ENCODE peak calls at places on chromosomes 3 and 15, in six cellular contexts. One of them, this sample, is unnamed.

GRCh38 chr3:16071246-16071645 is 103.2 kb upstream of the GALNT15 start:
- DNase-seq in GM23248: no peak
- DNase-seq in testis: no peak
- DNase-seq in caudate nucleus: no peak
- DNase-seq in stomach: no peak
- DNase-seq in ovary: no peak
- DNase-seq in this sample: no peak

GRCh38 chr3:159604151-159604581 is 384.5 kb upstream of the IL12A start:
- DNase-seq in stomach: no peak
- DNase-seq in ovary: no peak
- DNase-seq in GM23248: peak; percentile 71
- DNase-seq in caudate nucleus: no peak
- DNase-seq in testis: no peak
- DNase-seq in this sample: no peak

GRCh38 chr15:32715276-32715675 is 2.5 kb upstream of the GREM1 start:
- DNase-seq in testis: no peak
- DNase-seq in caudate nucleus: no peak
- DNase-seq in ovary: no peak
- DNase-seq in GM23248: peak; percentile 67
- DNase-seq in stomach: no peak
- DNase-seq in this sample: peak; percentile 82

GRCh38 chr3:81490541-81491288 is 270.7 kb downstream of the GBE1 start:
- DNase-seq in testis: peak; percentile 98
- DNase-seq in GM23248: peak; percentile 92
- DNase-seq in stomach: peak; percentile 80
- DNase-seq in caudate nucleus: peak; percentile 40
- DNase-seq in ovary: peak; percentile 73
- DNase-seq in this sample: peak; percentile 72

GRCh38 chr3:27467545-27467944 is 16.6 kb downstream of the SLC4A7 start:
- DNase-seq in GM23248: peak; percentile 74
- DNase-seq in caudate nucleus: no peak
- DNase-seq in testis: no peak
- DNase-seq in ovary: no peak
- DNase-seq in stomach: no peak
- DNase-seq in this sample: no peak

GRCh38 chr15:75791337-75791713 is 51.9 kb upstream of the UBE2Q2 start:
- DNase-seq in testis: no peak
- DNase-seq in ovary: no peak
- DNase-seq in stomach: no peak
- DNase-seq in caudate nucleus: no peak
- DNase-seq in GM23248: no peak
- DNase-seq in this sample: no peak

GRCh38 chr3:147864754-147865354 is 455.7 kb downstream of the ZIC1 start:
- DNase-seq in testis: no peak
- DNase-seq in caudate nucleus: no peak
- DNase-seq in ovary: no peak
- DNase-seq in GM23248: no peak
- DNase-seq in stomach: no peak
- DNase-seq in this sample: no peak

GRCh38 chr15:86296762-86297161 is 217.1 kb downstream of the AGBL1 start:
- DNase-seq in caudate nucleus: no peak
- DNase-seq in stomach: no peak
- DNase-seq in GM23248: no peak
- DNase-seq in testis: no peak
- DNase-seq in ovary: no peak
- DNase-seq in this sample: no peak

GRCh38 chr15:92184142-92184541 is 209.5 kb upstream of the ST8SIA2 start:
- DNase-seq in stomach: no peak
- DNase-seq in caudate nucleus: no peak
- DNase-seq in testis: no peak
- DNase-seq in ovary: no peak
- DNase-seq in GM23248: no peak
- DNase-seq in this sample: no peak
- H3K27ac ChIP-seq in stomach: no peak overlapping the region
- H3K27ac ChIP-seq in caudate nucleus: no peak overlapping the region
- H3K27ac ChIP-seq in testis: no peak overlapping the region
- H3K27ac ChIP-seq in ovary: no peak overlapping the region
- H3K27ac ChIP-seq in GM23248: no peak overlapping the region
- H3K27ac ChIP-seq in this sample: no peak overlapping the region

DNA sequence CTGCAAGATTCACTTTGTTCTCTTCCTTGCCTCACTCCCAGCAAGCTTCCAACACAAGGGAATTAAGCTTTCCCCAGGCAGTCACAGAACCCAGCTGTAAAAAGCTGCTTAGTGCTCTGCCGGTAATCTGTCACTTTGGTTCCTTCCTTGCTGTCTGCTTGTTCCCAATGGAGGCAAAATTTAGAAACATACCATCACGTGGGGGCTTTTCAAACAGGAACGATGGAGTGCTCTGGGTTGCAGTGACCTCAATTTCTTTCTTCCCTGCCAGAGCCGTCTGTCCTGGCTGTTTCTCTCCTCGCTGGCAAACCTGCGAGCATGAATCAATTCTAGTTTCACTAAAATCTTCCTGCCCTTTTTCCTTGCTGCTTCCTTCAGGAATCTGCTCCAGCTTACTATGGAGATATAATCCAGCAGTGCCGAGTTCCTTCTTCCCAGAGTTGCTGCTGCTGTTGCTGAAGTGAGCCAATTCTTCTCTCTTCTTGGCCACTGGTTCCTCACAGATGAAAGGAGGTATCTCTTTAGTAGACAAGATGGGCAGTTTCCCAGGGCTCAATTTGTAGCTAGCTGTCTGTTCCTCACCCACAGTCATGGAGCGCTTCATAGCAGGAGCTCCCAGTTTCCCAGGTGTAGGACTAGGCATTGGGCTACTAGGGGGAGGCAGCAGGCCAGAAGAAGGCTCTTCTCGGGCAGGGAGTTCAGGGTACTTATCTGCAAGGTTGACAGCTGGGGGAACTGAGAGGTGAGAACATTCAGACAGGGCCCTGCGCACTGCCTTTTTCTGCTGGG is 88.1 kb downstream of the DHX30 start:
- DNase-seq in ovary: peak; percentile 55
- DNase-seq in stomach: no peak
- DNase-seq in caudate nucleus: peak; percentile 26
- DNase-seq in testis: peak; percentile 54
- DNase-seq in GM23248: no peak
- DNase-seq in this sample: no peak
- H3K27ac ChIP-seq in ovary: no peak overlapping the region
- H3K27ac ChIP-seq in stomach: peak overlapping the region; percentile 50
- H3K27ac ChIP-seq in caudate nucleus: peak overlapping the region; percentile 93
- H3K27ac ChIP-seq in testis: peak overlapping the region; percentile 24
- H3K27ac ChIP-seq in GM23248: no peak overlapping the region
- H3K27ac ChIP-seq in this sample: no peak overlapping the region

GRCh38 chr3:174441588-174442316 is 417.4 kb upstream of the NAALADL2 start:
- DNase-seq in testis: no peak
- DNase-seq in ovary: no peak
- DNase-seq in caudate nucleus: no peak
- DNase-seq in GM23248: peak; percentile 57
- DNase-seq in stomach: no peak
- DNase-seq in this sample: peak; percentile 57
- H3K27ac ChIP-seq in testis: peak overlapping the region; percentile 97
- H3K27ac ChIP-seq in ovary: peak overlapping the region; percentile 99
- H3K27ac ChIP-seq in caudate nucleus: peak overlapping the region; percentile 83
- H3K27ac ChIP-seq in GM23248: peak overlapping the region; percentile 100
- H3K27ac ChIP-seq in stomach: peak overlapping the region; percentile 98
- H3K27ac ChIP-seq in this sample: peak overlapping the region; percentile 99

DNA sequence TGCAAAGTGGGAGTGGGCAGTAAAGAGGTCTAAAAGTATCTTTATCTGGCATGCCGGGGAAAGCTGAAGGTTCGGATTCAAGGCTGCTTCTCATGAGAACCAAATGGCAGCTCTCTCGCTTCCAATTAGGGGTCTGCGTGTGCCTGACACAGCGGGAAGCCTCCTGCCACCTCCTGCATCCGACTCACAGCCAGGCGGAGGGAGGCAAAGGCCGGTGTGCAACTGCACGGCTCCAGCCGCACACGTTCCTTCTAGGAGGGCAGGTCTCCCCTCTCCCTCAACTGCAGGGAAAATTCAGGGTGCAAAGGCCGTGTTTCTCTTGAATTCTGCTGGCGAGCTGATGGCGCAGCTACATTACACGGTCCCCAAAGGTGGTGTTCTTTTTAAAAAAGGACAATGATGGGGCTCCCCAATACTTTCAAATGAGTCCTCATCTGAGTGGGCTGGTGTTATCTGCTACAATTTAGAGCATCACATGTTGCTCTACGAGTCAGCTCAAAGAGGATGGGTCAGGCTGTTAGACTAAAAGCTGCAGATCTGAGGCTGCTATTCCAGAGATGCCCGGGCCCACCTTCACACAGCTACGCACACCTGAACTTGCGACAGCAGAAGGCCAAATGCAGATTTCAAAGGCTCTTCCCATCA is 226.6 kb downstream of the ADAMTS17 start:
- DNase-seq in ovary: no peak
- DNase-seq in GM23248: no peak
- DNase-seq in testis: no peak
- DNase-seq in caudate nucleus: no peak
- DNase-seq in stomach: no peak
- DNase-seq in this sample: no peak
- H3K27ac ChIP-seq in ovary: peak overlapping the region; percentile 68
- H3K27ac ChIP-seq in GM23248: no peak overlapping the region
- H3K27ac ChIP-seq in testis: peak overlapping the region; percentile 70
- H3K27ac ChIP-seq in caudate nucleus: peak overlapping the region; percentile 89
- H3K27ac ChIP-seq in stomach: peak overlapping the region; percentile 69
- H3K27ac ChIP-seq in this sample: no peak overlapping the region

DNA sequence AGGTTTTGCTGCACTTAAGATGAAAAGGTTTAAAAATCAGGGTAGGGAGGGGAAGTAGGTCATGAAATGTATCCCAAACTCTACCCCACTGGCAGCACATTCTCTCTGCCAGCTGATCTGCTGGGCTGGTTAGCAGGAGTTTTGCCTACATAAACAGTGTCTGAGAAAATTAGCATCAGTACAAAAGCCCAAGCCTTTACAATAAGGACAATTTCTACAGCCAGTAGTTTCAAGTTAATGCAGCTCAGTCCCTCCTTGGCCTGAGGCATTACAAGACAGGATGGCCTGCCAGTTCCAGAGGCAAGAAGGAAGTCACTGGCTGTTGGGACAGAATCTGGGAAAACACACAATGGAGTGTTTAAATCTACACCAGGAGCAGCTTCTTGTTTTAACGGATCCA is 32.8 kb downstream of the NCEH1 start:
- DNase-seq in ovary: no peak
- DNase-seq in stomach: no peak
- DNase-seq in caudate nucleus: no peak
- DNase-seq in GM23248: no peak
- DNase-seq in testis: no peak
- DNase-seq in this sample: no peak
- H3K27ac ChIP-seq in ovary: no peak overlapping the region
- H3K27ac ChIP-seq in stomach: peak overlapping the region; percentile 6
- H3K27ac ChIP-seq in caudate nucleus: no peak overlapping the region
- H3K27ac ChIP-seq in GM23248: peak overlapping the region; percentile 7
- H3K27ac ChIP-seq in testis: no peak overlapping the region
- H3K27ac ChIP-seq in this sample: peak overlapping the region; percentile 47

GRCh38 chr15:31392761-31393401 is 66.2 kb downstream of the KLF13 start:
- DNase-seq in stomach: peak; percentile 56
- DNase-seq in GM23248: peak; percentile 41
- DNase-seq in ovary: peak; percentile 69
- DNase-seq in caudate nucleus: no peak
- DNase-seq in testis: no peak
- DNase-seq in this sample: no peak
- H3K27ac ChIP-seq in stomach: peak overlapping the region; percentile 94
- H3K27ac ChIP-seq in GM23248: no peak overlapping the region
- H3K27ac ChIP-seq in ovary: no peak overlapping the region
- H3K27ac ChIP-seq in caudate nucleus: no peak overlapping the region
- H3K27ac ChIP-seq in testis: peak overlapping the region; percentile 96
- H3K27ac ChIP-seq in this sample: no peak overlapping the region

GRCh38 chr15:100596792-100597191 is 5.2 kb downstream of the LINS1 start:
- DNase-seq in stomach: peak; percentile 26
- DNase-seq in GM23248: no peak
- DNase-seq in ovary: no peak
- DNase-seq in testis: no peak
- DNase-seq in caudate nucleus: no peak
- DNase-seq in this sample: no peak
- H3K27ac ChIP-seq in stomach: peak overlapping the region; percentile 16
- H3K27ac ChIP-seq in GM23248: no peak overlapping the region
- H3K27ac ChIP-seq in ovary: no peak overlapping the region
- H3K27ac ChIP-seq in testis: no peak overlapping the region
- H3K27ac ChIP-seq in caudate nucleus: no peak overlapping the region
- H3K27ac ChIP-seq in this sample: no peak overlapping the region

This sample was measured in AG04450.